ENCODE peak calls at places on chromosomes 13 and 19, in five cellular contexts. Q is K562, E is HepG2, I is H1, B is GM12878. H is an unnamed sample.

GRCh38 chr19:7515471-7516226 is at the start of gene ZNF358:
- DNase-seq in Q (peak; percentile 91), E (peak; percentile 31), I (no peak), B (no peak), H (peak; percentile 83)

GRCh38 chr19:16375157-16375935 is 50.7 kb downstream of the KLF2 start:
- DNase-seq in Q (no peak), E (no peak), I (no peak), B (no peak), H (no peak)

GRCh38 chr13:92745233-92745632 is 481.4 kb upstream of the GPC6 start:
- DNase-seq in Q (no peak), E (no peak), I (no peak), B (no peak), H (no peak)

GRCh38 chr19:3608750-3609322 is 2.2 kb upstream of the TBXA2R start:
- DNase-seq in Q (peak; percentile 49), E (no peak), I (no peak), B (no peak), H (no peak)

GRCh38 chr19:43809762-43810696 is 7.8 kb upstream of the LYPD5 start:
- DNase-seq in Q (peak; percentile 38), E (peak; percentile 29), I (no peak), B (peak; percentile 24), H (no peak)

GRCh38 chr13:66859934-66860867 is 369.9 kb downstream of the PCDH9 start:
- DNase-seq in Q (no peak), E (no peak), I (no peak), B (no peak), H (no peak)

GRCh38 chr13:20064128-20064527 is 96.7 kb downstream of the GJA3 start:
- DNase-seq in Q (no peak), E (no peak), I (no peak), B (no peak), H (no peak)

GRCh38 chr13:98370806-98371553 is 193.9 kb upstream of the RNF113B start:
- DNase-seq in Q (no peak), E (no peak), I (no peak), B (no peak), H (no peak)

GRCh38 chr13:33207616-33207964 is 78.0 kb downstream of the STARD13 start:
- DNase-seq in Q (no peak), E (peak; percentile 74), I (no peak), B (no peak), H (no peak)

GRCh38 chr13:99226493-99226892 is 25.8 kb downstream of the UBAC2 start:
- DNase-seq in Q (no peak), E (no peak), I (no peak), B (no peak), H (no peak)

GRCh38 chr19:51614789-51615188 is 15.4 kb downstream of the SIGLEC5 start:
- DNase-seq in Q (no peak), E (no peak), I (no peak), B (no peak), H (no peak)

GRCh38 chr13:73717632-73718031 is 416.6 kb downstream of the KLF12 start:
- DNase-seq in Q (no peak), E (no peak), I (no peak), B (no peak), H (no peak)

GRCh38 chr19:29596885-29597525 is 9.1 kb upstream of the POP4 start:
- DNase-seq in Q (no peak), E (peak; percentile 9), I (no peak), B (no peak), H (no peak)

GRCh38 chr19:19107663-19108062 is 30.6 kb downstream of the TMEM161A start:
- DNase-seq in Q (no peak), E (no peak), I (no peak), B (no peak), H (no peak)

GRCh38 chr19:19101540-19101939 is 36.7 kb downstream of the TMEM161A start:
- DNase-seq in Q (no peak), E (no peak), I (no peak), B (no peak), H (no peak)

GRCh38 chr19:19106061-19106551 is 32.2 kb downstream of the TMEM161A start:
- DNase-seq in Q (no peak), E (no peak), I (no peak), B (no peak), H (no peak)

GRCh38 chr19:19103167-19103566 is 35.1 kb downstream of the TMEM161A start:
- DNase-seq in Q (no peak), E (no peak), I (no peak), B (no peak), H (no peak)

DNA sequence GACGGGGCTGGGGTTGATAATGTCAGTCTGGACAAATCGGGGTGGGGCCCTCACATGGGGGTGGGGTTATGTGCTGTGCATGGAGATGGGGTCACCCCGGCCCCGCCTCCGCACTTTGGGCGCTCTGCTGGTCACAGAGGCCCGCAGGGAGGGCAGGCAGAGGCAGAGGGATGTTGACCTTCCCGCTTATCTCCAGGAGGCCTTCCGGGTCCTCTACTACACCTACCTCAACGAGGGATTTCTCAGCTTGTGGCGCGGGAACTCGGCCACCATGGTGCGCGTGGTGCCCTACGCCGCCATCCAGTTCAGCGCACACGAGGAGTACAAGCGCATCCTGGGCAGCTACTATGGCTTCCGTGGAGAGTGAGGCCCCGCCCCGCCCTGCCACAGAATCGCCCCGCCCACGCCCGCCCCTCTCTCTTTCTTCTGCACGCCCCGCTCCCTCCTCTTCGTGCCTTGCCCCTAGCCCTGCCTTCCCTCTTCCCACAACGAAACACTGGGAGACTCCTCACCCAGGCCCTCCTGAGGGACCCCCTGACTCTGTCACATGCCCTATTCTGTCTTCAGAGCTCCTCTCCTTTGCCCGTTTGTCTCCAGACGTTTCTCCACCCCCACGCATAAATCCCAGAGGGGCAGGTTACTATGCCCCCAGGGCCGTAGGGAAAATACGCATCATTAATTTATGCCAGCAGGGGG is 32.8 kb downstream of the TMEM161A start:
- DNase-seq in Q (peak; percentile 93), E (peak; percentile 48), I (no peak), B (peak; percentile 13), H (peak; percentile 21)
- TF ChIP-seq POLR2A in Q (peak; percentile 89), E (peak; percentile 41), I (peak; percentile 94), B (no peak), H (no peak)

GRCh38 chr19:48253999-48254398 is 1.7 kb downstream of the CARD8 start:
- DNase-seq in Q (no peak), E (no peak), I (no peak), B (no peak), H (no peak)

GRCh38 chr19:48258350-48258749 is 2.6 kb upstream of the CARD8 start:
- DNase-seq in Q (no peak), E (no peak), I (no peak), B (no peak), H (no peak)

GRCh38 chr19:48255376-48256303 is at the start of gene CARD8:
- DNase-seq in Q (peak; percentile 68), E (peak; percentile 88), I (peak; percentile 53), B (peak; percentile 88), H (no peak)

GRCh38 chr19:48252625-48253024 is 3.1 kb downstream of the CARD8 start:
- DNase-seq in Q (no peak), E (no peak), I (no peak), B (no peak), H (no peak)

DNA sequence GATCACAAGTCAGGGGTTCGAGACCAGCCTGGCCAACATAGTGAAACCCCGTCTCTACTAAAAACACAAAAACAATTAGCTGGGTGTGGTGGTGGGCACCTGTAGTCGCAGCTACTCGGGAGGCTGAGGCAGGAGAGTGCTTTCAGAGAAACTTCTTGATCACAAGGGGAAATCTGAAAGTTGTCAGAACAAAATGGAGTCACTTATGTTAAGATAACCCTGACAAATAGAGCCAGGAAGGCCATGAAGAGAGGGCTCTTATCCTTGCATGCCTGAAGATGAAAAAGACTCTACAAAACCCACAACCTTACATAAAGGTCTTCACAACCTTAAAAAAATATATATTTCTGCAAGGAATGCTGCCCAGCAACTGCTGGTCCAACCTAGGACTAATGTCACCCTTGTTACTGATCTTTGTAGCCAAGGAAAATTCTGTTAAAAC is 1.2 kb downstream of the CARD8 start:
- DNase-seq in Q (no peak), E (no peak), I (no peak), B (no peak), H (no peak)
- TF ChIP-seq TAF1 in Q (no peak), E (no peak), I (no peak), B (no peak), H (no peak)

GRCh38 chr19:1574354-1574753 is 6.2 kb upstream of the MEX3D start:
- DNase-seq in Q (peak; percentile 4), E (no peak), I (no peak), B (no peak), H (no peak)

GRCh38 chr19:1576242-1577089 is 8.3 kb upstream of the MEX3D start:
- DNase-seq in Q (peak; percentile 4), E (no peak), I (no peak), B (no peak), H (no peak)

GRCh38 chr19:1574763-1575162 is 6.6 kb upstream of the MEX3D start:
- DNase-seq in Q (peak; percentile 7), E (no peak), I (no peak), B (no peak), H (no peak)

GRCh38 chr19:1577090-1577928 is 9.2 kb upstream of the MEX3D start:
- DNase-seq in Q (no peak), E (no peak), I (no peak), B (no peak), H (no peak)

DNA sequence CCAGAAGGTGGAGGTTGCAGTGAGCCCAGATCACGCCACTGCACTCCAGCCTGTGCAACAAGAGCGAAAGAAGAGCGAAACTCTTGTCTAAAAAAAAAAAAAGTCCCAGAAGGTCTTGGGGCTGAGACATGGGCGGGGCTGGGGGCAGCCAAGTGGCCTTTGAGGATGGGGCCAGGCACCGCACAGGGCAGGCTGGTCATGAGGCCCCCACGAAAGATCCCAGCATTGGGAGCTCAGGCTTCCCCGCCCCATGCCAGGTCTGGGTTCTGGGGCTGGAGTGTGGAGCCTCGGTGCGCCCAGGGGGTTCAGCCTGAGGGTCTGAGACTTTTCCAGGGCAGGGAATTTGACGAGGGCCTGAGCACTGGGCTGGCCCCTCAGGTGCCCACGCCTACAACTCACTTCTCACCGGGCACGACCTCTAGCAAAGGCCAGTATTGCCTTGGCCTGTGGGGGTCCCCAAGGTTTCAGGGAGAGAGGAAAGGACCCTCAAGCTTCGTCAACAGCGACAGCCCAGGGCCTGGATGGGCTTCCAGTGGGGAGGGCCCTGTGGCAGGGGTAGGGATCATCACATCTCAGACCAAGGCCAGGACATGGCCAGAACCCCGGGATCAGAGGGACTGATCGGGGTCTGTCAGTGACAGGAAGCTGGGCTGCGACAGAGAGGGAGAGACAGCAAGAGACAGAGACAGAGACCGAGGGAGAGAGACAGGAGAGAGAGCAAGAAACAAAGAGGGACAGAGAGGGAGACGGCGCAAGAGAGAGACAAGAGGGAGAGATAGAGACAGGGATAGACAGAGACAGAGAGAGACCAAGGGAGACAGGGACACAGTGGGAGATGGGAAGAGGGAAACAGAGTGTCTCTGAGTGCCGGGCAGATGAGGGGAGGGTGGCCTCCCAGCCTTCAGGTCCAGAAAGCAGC is 7.5 kb upstream of the MEX3D start:
- DNase-seq in Q (peak; percentile 7), E (no peak), I (no peak), B (no peak), H (no peak)
- TF ChIP-seq POLR2AphosphoS5 in Q (no peak), E (no peak), I (no peak), B (no peak), H (no peak)

GRCh38 chr19:57558525-57558924 is 1.1 kb downstream of the ZNF550 start:
- DNase-seq in Q (no peak), E (peak; percentile 18), I (no peak), B (no peak), H (no peak)

GRCh38 chr19:57560049-57560491 is 407 bp upstream of the ZNF550 start:
- DNase-seq in Q (no peak), E (no peak), I (no peak), B (no peak), H (no peak)

GRCh38 chr19:57559008-57559403 is 657 bp downstream of the ZNF550 start:
- DNase-seq in Q (peak; percentile 25), E (peak; percentile 12), I (no peak), B (no peak), H (peak; percentile 37)

GRCh38 chr19:57563547-57563946 is 3.9 kb upstream of the ZNF550 start:
- DNase-seq in Q (no peak), E (no peak), I (no peak), B (no peak), H (no peak)

GRCh38 chr19:57559404-57560025 is at the start of gene ZNF550:
- DNase-seq in Q (peak; percentile 83), E (peak; percentile 76), I (no peak), B (peak; percentile 49), H (peak; percentile 83)
- TF ChIP-seq POLR2A in Q (peak; percentile 70), E (peak; percentile 91), I (peak; percentile 71), B (peak; percentile 91), H (peak; percentile 77)

H was measured in GM12892.